ENCODE peak calls at places on chromosomes 7 and 10, in six cellular contexts. T, C, L, V, P and M are unnamed samples.
A peak's percentile ranks its signal among the peaks of the same experiment; 100 is the strongest.

GRCh38 chr10:32948451-32948850 is 9.6 kb downstream of the ITGB1 start:
- DNase-seq in T (no peak), P (no peak), V (no peak), C (no peak), L (no peak), M (peak; percentile 4)

GRCh38 chr10:64115913-64116643 is 594.9 kb downstream of the REEP3 start:
- DNase-seq in T (peak; percentile 51), P (no peak), V (no peak), C (peak; percentile 27), L (no peak), M (peak; percentile 55)

GRCh38 chr10:32326680-32327363 is 20.1 kb downstream of the EPC1 start:
- DNase-seq in C (no peak), L (no peak), V (no peak), P (no peak), T (no peak), M (no peak)

GRCh38 chr10:23412223-23412622 is 26.7 kb upstream of the OTUD1 start:
- DNase-seq in C (peak; percentile 26), L (peak; percentile 48), V (no peak), T (no peak), P (no peak), M (no peak)

GRCh38 chr7:20798694-20799121 is 12.0 kb upstream of the SP8 start:
- DNase-seq in C (no peak), P (no peak), V (no peak), T (peak; percentile 74), L (no peak), M (no peak)

GRCh38 chr10:24844742-24845141 is 107.7 kb downstream of the PRTFDC1 start:
- DNase-seq in C (no peak), P (no peak), L (no peak), V (no peak), T (no peak), M (no peak)

GRCh38 chr10:120103957-120104560 is 211.5 kb downstream of the SEC23IP start:
- DNase-seq in P (no peak), V (no peak), T (no peak), L (no peak), C (no peak), M (no peak)

GRCh38 chr7:80127412-80128150 is 7.0 kb upstream of the GNAI1 start:
- DNase-seq in L (no peak), C (no peak), P (no peak), V (peak; percentile 28), T (peak; percentile 89), M (no peak)

GRCh38 chr10:72688208-72688651 is 3.7 kb upstream of the MCU start:
- DNase-seq in C (no peak), P (no peak), V (no peak), T (no peak), L (peak; percentile 95), M (no peak)

GRCh38 chr7:128848289-128849155 is 14.1 kb upstream of the ATP6V1F start:
- DNase-seq in C (no peak), V (no peak), T (no peak), L (no peak), P (no peak), M (no peak)

GRCh38 chr7:149856-150636 is 42.3 kb upstream of the FAM20C start:
- DNase-seq in V (peak; percentile 40), P (no peak), L (no peak), C (peak; percentile 84), T (no peak), M (no peak)

GRCh38 chr7:33423646-33424020 is 294.3 kb downstream of the BBS9 start:
- DNase-seq in V (no peak), P (no peak), C (peak; percentile 61), T (peak; percentile 30), L (no peak), M (peak; percentile 22)

GRCh38 chr7:139947021-139947420 is 115.7 kb downstream of the PARP12 start:
- DNase-seq in C (no peak), L (no peak), V (no peak), T (no peak), P (no peak), M (no peak)